ENCODE peak calls at places on chromosomes 7 and 10, in seven cellular contexts. Q is GM23248; S is OCI-LY7; I is effector memory CD4-positive, alpha-beta T cell; K is lower lobe of right lung; P is stomach; Z is A549. H is an unnamed sample.

GRCh38 chr10:110916554-110917346 is 2.2 kb downstream of the BBIP1 start:
- DNase-seq in Q (peak), S (no peak), I (no peak), K (no peak), P (no peak), Z (no peak), H (no peak)

GRCh38 chr10:27914888-27915287 is 84.0 kb downstream of the ODAD2 start:
- DNase-seq in Q (no peak), S (no peak), I (no peak), K (no peak), P (no peak), Z (no peak), H (no peak)

GRCh38 chr10:4767033-4767814 is 58.8 kb upstream of the AKR1E2 start:
- DNase-seq in Q (peak), S (peak), I (no peak), K (no peak), P (no peak), Z (peak), H (no peak)

GRCh38 chr7:134364619-134365037 is 47.9 kb upstream of the SLC35B4 start:
- DNase-seq in Q (peak), S (no peak), I (no peak), K (no peak), P (peak), Z (peak), H (no peak)

GRCh38 chr10:123997486-123998196 is 95.8 kb downstream of the CHST15 start:
- DNase-seq in Q (peak), S (no peak), I (no peak), K (peak), P (no peak), Z (no peak), H (peak)

GRCh38 chr7:155423337-155424285 is 34.3 kb upstream of the EN2 start:
- DNase-seq in Q (no peak), S (no peak), I (no peak), K (peak), P (no peak), Z (no peak), H (peak)

GRCh38 chr7:20064974-20065862 is 152.0 kb downstream of the MACC1 start:
- DNase-seq in Q (peak), S (peak), I (no peak), K (no peak), P (no peak), Z (no peak), H (no peak)

GRCh38 chr10:21329995-21330627 is 195.4 kb downstream of the SKIDA1 start:
- DNase-seq in Q (peak), S (no peak), I (no peak), K (no peak), P (no peak), Z (peak), H (no peak)

GRCh38 chr10:51705774-51706173 is 6.4 kb upstream of the CSTF2T start:
- DNase-seq in Q (peak), S (no peak), I (no peak), K (no peak), P (no peak), Z (no peak), H (no peak)

GRCh38 chr10:131271195-131271880 is 40.2 kb downstream of the TCERG1L start:
- DNase-seq in Q (no peak), S (no peak), I (no peak), K (no peak), P (no peak), Z (no peak), H (peak)

GRCh38 chr10:72385724-72386123 is 31.0 kb upstream of the DNAJB12 start:
- DNase-seq in Q (no peak), S (no peak), I (no peak), K (no peak), P (no peak), Z (no peak), H (no peak)

GRCh38 chr7:131618391-131618790 is 62.0 kb upstream of the PODXL start:
- DNase-seq in Q (no peak), S (no peak), I (no peak), K (no peak), P (no peak), Z (no peak), H (no peak)

GRCh38 chr7:21641546-21641945 is 98.7 kb downstream of the DNAH11 start:
- DNase-seq in Q (no peak), S (no peak), I (no peak), K (no peak), P (no peak), Z (no peak), H (no peak)

GRCh38 chr7:12683678-12684077 is 3.8 kb upstream of the ARL4A start:
- DNase-seq in Q (peak), S (no peak), I (no peak), K (no peak), P (no peak), Z (peak), H (no peak)

GRCh38 chr7:73647725-73648592 is 19.7 kb upstream of the VPS37D start:
- DNase-seq in Q (peak), S (no peak), I (no peak), K (no peak), P (peak), Z (peak), H (peak)

GRCh38 chr7:96179863-96180262 is 142.0 kb downstream of the SLC25A13 start:
- DNase-seq in Q (no peak), S (no peak), I (no peak), K (no peak), P (no peak), Z (no peak), H (no peak)

GRCh38 chr10:105358911-105359310 is 717.8 kb downstream of the SORCS3 start:
- DNase-seq in Q (no peak), S (no peak), I (no peak), K (no peak), P (no peak), Z (no peak), H (no peak)

GRCh38 chr10:63206997-63207952 is 74.1 kb downstream of the NRBF2 start:
- DNase-seq in Q (peak), S (peak), I (no peak), K (no peak), P (no peak), Z (no peak), H (no peak)

GRCh38 chr10:3203972-3204371 is 31.4 kb upstream of the PITRM1 start:
- DNase-seq in Q (no peak), S (no peak), I (no peak), K (no peak), P (no peak), Z (no peak), H (no peak)

GRCh38 chr7:77520261-77520660 is 16.8 kb upstream of the PTPN12 start:
- DNase-seq in Q (no peak), S (no peak), I (no peak), K (no peak), P (no peak), Z (no peak), H (no peak)

GRCh38 chr10:78319371-78319770 is 285.7 kb downstream of the RPS24 start:
- DNase-seq in Q (no peak), S (no peak), I (no peak), K (no peak), P (no peak), Z (no peak), H (no peak)

GRCh38 chr10:86139066-86139657 is 227.4 kb downstream of the GRID1 start:
- DNase-seq in Q (peak), S (peak), I (no peak), K (no peak), P (no peak), Z (peak), H (no peak)

GRCh38 chr10:11110499-11110898 is 92.8 kb downstream of the CELF2 start:
- DNase-seq in Q (no peak), S (no peak), I (no peak), K (no peak), P (no peak), Z (no peak), H (no peak)

GRCh38 chr10:5555881-5556280 is 31.1 kb downstream of the CALML3 start:
- DNase-seq in Q (no peak), S (no peak), I (no peak), K (peak), P (peak), Z (no peak), H (peak)

GRCh38 chr7:40604601-40605438 is 470.0 kb downstream of the SUGCT start:
- DNase-seq in Q (peak), S (peak), I (no peak), K (peak), P (peak), Z (peak), H (peak)

GRCh38 chr10:112946649-112947048 is 3.4 kb upstream of the TCF7L2 start:
- DNase-seq in Q (no peak), S (no peak), I (no peak), K (no peak), P (no peak), Z (no peak), H (no peak)

GRCh38 chr7:95608344-95609173 is 12.2 kb upstream of the PDK4 start:
- DNase-seq in Q (peak), S (peak), I (no peak), K (peak), P (peak), Z (peak), H (peak)

GRCh38 chr7:159152816-159153215 is 8.1 kb upstream of the VIPR2 start:
- DNase-seq in Q (no peak), S (no peak), I (no peak), K (no peak), P (no peak), Z (no peak), H (peak)

GRCh38 chr7:158495780-158496179 is 91.8 kb downstream of the PTPRN2 start:
- DNase-seq in Q (peak), S (peak), I (no peak), K (no peak), P (peak), Z (peak), H (peak)

GRCh38 chr7:11471255-11471654 is 360.7 kb downstream of the THSD7A start:
- DNase-seq in Q (no peak), S (no peak), I (no peak), K (no peak), P (no peak), Z (no peak), H (no peak)

GRCh38 chr7:42471573-42472174 is 234.7 kb upstream of the GLI3 start:
- DNase-seq in Q (peak), S (no peak), I (no peak), K (no peak), P (no peak), Z (no peak), H (no peak)

GRCh38 chr10:73931767-73932624 is 21.1 kb downstream of the PLAU start:
- DNase-seq in Q (no peak), S (peak), I (peak), K (peak), P (peak), Z (peak), H (no peak)

GRCh38 chr10:102234866-102235597 is 6.3 kb downstream of the PITX3 start:
- DNase-seq in Q (no peak), S (no peak), I (no peak), K (no peak), P (no peak), Z (no peak), H (no peak)

GRCh38 chr10:46555366-46555712 is 1.1 kb downstream of the GPRIN2 start:
- DNase-seq in Q (no peak), S (no peak), I (no peak), K (no peak), P (no peak), Z (no peak), H (no peak)

GRCh38 chr10:29332761-29333148 is 43.9 kb downstream of the LYZL1 start:
- DNase-seq in Q (no peak), S (no peak), I (no peak), K (no peak), P (no peak), Z (no peak), H (no peak)

DNA sequence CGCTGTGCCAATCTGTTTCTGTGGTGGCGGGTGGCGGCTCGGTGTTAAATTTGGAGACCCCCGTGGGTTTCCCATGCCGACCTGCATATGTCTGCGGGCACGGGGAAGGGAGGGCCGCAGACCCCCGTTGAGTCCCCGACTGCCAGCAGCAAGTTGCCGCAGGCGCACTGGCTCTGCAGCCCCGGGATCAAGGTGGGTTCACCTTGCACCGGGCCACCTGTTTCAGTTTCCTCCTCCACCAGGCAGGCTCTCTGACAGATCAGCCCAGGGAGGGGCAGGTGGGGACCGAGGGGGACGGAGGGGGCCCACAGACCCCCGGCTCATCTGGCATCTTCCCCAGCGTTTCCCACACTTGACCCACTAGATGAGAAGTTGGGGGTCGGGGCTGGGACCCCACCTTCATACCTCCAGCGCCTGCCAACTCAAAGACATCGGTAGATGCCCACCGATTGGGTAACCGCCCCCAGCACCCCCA is 95.9 kb downstream of the CUX1 start:
- DNase-seq in Q (no peak), S (no peak), I (no peak), K (no peak), P (no peak), Z (no peak), H (peak)
- H3K27ac ChIP-seq in Q (no peak), S (no peak), I (no peak), K (peak), P (no peak), Z (no peak), H (no peak)

GRCh38 chr7:92830532-92831110 is 5.8 kb downstream of the CDK6 start:
- DNase-seq in Q (peak), S (no peak), I (no peak), K (no peak), P (no peak), Z (no peak), H (no peak)
- H3K27ac ChIP-seq in Q (peak), S (peak), I (no peak), K (no peak), P (peak), Z (peak), H (no peak)

DNA sequence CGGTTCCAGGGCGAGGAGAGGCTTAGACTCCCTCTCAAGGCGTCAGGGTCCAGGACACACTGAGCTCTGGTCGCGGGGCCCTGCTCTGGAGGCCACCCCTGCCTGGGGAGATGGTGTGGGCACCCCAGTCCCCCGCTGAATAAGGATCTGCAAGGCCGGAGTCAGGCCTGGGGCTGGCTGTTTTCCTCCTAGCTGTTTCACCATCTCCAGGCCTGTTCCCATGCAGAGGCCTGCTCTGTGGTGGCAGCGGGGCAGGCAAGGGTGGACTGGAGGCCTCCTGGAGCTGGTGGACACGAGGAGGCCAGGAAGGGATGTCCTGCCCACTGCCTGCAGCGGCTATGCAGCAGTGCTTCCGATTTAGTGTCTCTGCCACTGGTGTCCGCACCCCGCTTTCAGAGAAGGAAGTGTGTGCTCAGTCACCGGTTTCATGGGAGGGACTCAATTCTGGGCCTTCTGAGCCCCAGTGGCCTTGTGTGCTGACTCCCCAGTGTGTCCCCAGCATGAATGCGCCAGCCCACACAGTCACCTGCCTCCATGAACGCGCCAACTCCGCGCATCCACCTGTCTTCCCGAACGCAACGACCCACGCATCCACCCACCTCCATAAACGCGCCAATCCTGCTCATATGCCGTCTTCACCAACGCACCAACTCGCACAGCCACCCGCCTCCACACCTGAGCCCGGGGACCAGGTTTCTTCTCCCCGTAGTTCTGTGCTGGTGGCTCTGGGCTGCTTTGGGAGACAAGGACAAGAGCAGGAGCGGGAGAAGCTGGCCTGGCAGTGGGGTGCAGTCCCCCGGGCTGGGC is 14.5 kb upstream of the GPR146 start:
- DNase-seq in Q (no peak), S (no peak), I (no peak), K (no peak), P (no peak), Z (no peak), H (peak)
- H3K27ac ChIP-seq in Q (no peak), S (peak), I (peak), K (peak), P (peak), Z (peak), H (peak)

DNA sequence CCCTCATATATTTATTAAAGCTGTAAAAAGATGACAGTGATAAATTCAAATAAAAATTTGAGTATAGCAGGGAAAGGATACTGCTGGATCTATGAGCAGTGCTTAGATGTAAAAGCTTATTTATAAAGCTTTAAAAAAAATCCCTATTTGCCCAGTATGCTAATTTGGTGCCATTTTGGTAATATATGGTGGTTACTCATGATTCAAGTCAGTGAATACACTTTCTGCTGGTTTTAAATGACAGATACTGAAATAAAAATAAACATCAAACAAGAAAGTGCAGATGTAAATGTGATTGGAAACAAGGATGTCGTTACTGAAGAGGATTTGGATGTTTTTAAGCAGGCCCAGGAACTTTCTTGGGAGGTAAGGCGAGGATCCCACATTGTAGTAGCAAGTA is 134.4 kb upstream of the SAMD8 start:
- DNase-seq in Q (no peak), S (no peak), I (no peak), K (no peak), P (no peak), Z (no peak), H (no peak)
- H3K27ac ChIP-seq in Q (no peak), S (no peak), I (no peak), K (no peak), P (no peak), Z (no peak), H (no peak)

H was measured in spleen.